ENCODE peak calls at places on chromosomes 16 and 17, in six cellular contexts. B is lung, E is esophagus squamous epithelium, S is mesendoderm, U is hepatic stellate cell, Q is mammary epithelial cell. G is an unnamed sample.

GRCh38 chr17:2924211-2924610 is 128.0 kb downstream of the RAP1GAP2 start:
- DNase-seq in B (no peak), U (no peak), S (peak), Q (peak), E (no peak), G (peak)

GRCh38 chr17:40035162-40035559 is 19.0 kb downstream of the MED24 start:
- DNase-seq in S (peak), B (no peak), E (no peak), Q (no peak), U (no peak), G (no peak)

GRCh38 chr16:10171225-10171624 is 11.0 kb downstream of the GRIN2A start:
- DNase-seq in U (no peak), B (no peak), E (no peak), S (no peak), Q (no peak), G (no peak)

GRCh38 chr16:6827931-6828330 is 504.7 kb upstream of the RBFOX1 start:
- DNase-seq in S (no peak), Q (no peak), U (no peak), B (no peak), E (no peak), G (no peak)

GRCh38 chr17:73255671-73256181 is 6.0 kb downstream of the CPSF4L start:
- DNase-seq in E (no peak), U (peak), B (no peak), Q (peak), S (peak), G (peak)

GRCh38 chr16:72427786-72428480 is 256.0 kb upstream of the PMFBP1 start:
- DNase-seq in E (no peak), B (no peak), Q (no peak), U (no peak), S (no peak), G (no peak)

GRCh38 chr17:68587847-68588246 is 13.3 kb downstream of the FAM20A start:
- DNase-seq in E (no peak), Q (no peak), B (no peak), U (no peak), S (no peak), G (no peak)

GRCh38 chr16:20887207-20887606 is 13.0 kb downstream of the DCUN1D3 start:
- DNase-seq in U (no peak), S (no peak), B (no peak), E (no peak), Q (no peak), G (no peak)